ENCODE peak calls at places on chromosomes 13 and 19, in seven cellular contexts. C is astrocyte, T is body of pancreas, W is fibroblast of lung, V is colonic mucosa, S is cardiac muscle cell, Z is suprapubic skin. U is an unnamed sample. For H3K9me3, the result is how much of the 10 kb centered on the place peaks cover.

GRCh38 chr19:43780706-43781525 is at the start of gene KCNN4:
- DNase-seq in S (no peak), W (peak), C (peak), T (no peak), V (peak), Z (no peak), U (no peak)

GRCh38 chr13:43663474-43664090 is 123.2 kb downstream of the ENOX1 start:
- DNase-seq in W (peak), S (peak), C (peak), Z (no peak), V (no peak), T (no peak), U (no peak)

GRCh38 chr19:18833849-18834643 is 2.3 kb downstream of the UPF1 start:
- DNase-seq in V (peak), T (no peak), Z (no peak), S (no peak), C (no peak), W (no peak), U (no peak)

GRCh38 chr19:5903054-5903501 is 512 bp downstream of the NDUFA11 start:
- DNase-seq in T (no peak), W (peak), Z (no peak), S (peak), V (no peak), C (peak), U (no peak)

GRCh38 chr19:53892301-53892980 is 10.4 kb downstream of the PRKCG start:
- DNase-seq in S (no peak), C (no peak), T (no peak), V (no peak), Z (no peak), W (no peak), U (no peak)

GRCh38 chr13:75661443-75661842 is 25.3 kb downstream of the LMO7 start:
- DNase-seq in C (no peak), T (peak), W (no peak), S (no peak), Z (no peak), V (no peak), U (no peak)

GRCh38 chr13:66339214-66339613 is 890.9 kb downstream of the PCDH9 start:
- DNase-seq in Z (no peak), C (peak), S (no peak), T (no peak), W (peak), V (no peak), U (no peak)

GRCh38 chr19:44960906-44961734 is 5.9 kb downstream of the CLPTM1 start:
- DNase-seq in V (no peak), C (no peak), T (no peak), Z (no peak), S (no peak), W (no peak), U (no peak)

GRCh38 chr13:114031631-114032030 is 57.8 kb upstream of the C13orf46 start:
- DNase-seq in T (no peak), V (no peak), S (no peak), Z (no peak), C (no peak), W (no peak), U (no peak)

GRCh38 chr19:49823472-49823871 is 5.4 kb downstream of the MED25 start:
- DNase-seq in C (no peak), W (no peak), S (no peak), V (no peak), Z (no peak), T (no peak), U (no peak)

GRCh38 chr13:34748078-34748477 is 194.0 kb upstream of the NBEA start:
- DNase-seq in Z (no peak), W (peak), T (peak), C (peak), V (peak), S (peak), U (peak)

GRCh38 chr13:41457589-41458186 is 338 bp downstream of the RGCC start:
- DNase-seq in T (no peak), S (no peak), Z (peak), W (no peak), C (no peak), V (peak), U (no peak)

GRCh38 chr19:30111051-30111450 is 169.0 kb downstream of the URI1 start:
- DNase-seq in T (no peak), Z (no peak), C (no peak), V (no peak), W (no peak), S (no peak), U (no peak)

GRCh38 chr19:12843328-12843727 is 5.0 kb downstream of the MAST1 start:
- DNase-seq in Z (no peak), S (no peak), W (no peak), T (no peak), C (no peak), V (no peak), U (no peak)

GRCh38 chr13:38398810-38399493 is 49.3 kb downstream of the UFM1 start:
- DNase-seq in V (no peak), T (no peak), C (peak), Z (no peak), S (peak), W (peak), U (no peak)

GRCh38 chr13:85997587-85997986 is 198.4 kb upstream of the SLITRK6 start:
- DNase-seq in C (no peak), S (no peak), T (no peak), V (no peak), W (no peak), Z (no peak), U (no peak)

GRCh38 chr13:113474179-113474578 is 16.3 kb downstream of the DCUN1D2 start:
- DNase-seq in C (no peak), T (no peak), W (no peak), V (no peak), Z (no peak), S (peak), U (no peak)

GRCh38 chr13:33328691-33329090 is 43.1 kb upstream of the STARD13 start:
- DNase-seq in S (no peak), V (no peak), C (no peak), Z (no peak), T (no peak), W (no peak), U (no peak)

GRCh38 chr19:11240008-11240444 is 607 bp downstream of the ANGPTL8 start:
- DNase-seq in S (no peak), T (no peak), C (no peak), Z (no peak), V (no peak), W (no peak), U (no peak)

GRCh38 chr19:56507446-56508281 is at the start of gene ZNF471:
- DNase-seq in S (peak), T (peak), V (peak), C (peak), W (peak), Z (peak), U (peak)

GRCh38 chr13:73708393-73708985 is 425.7 kb downstream of the KLF12 start:
- DNase-seq in T (peak), Z (no peak), S (peak), W (peak), C (peak), V (peak), U (no peak)

GRCh38 chr13:51832471-51833152 is 12.4 kb downstream of the TMEM272 start:
- DNase-seq in V (no peak), C (no peak), T (no peak), Z (no peak), W (peak), S (peak), U (peak)

DNA sequence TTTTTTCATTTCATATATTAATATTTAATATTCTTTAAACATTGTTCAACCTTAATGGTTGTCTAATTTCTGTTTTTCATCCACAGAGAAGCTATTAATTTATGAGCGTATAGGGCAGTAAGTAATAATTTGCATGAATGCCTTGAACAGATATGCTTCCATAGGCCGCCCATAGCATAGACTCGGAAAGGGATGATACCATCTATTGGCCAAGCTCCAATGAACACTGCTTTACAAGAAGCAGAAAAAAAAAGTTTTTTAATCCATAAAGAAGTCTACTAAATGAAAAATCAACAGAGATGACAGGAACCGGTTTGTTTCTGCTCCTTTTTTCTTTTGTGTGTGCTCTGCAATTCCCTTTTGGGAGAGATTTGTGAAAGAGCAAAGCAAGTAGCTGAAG is 215.8 kb upstream of the SOX21 start:
- DNase-seq in S (no peak), T (no peak), C (no peak), W (no peak), V (no peak), Z (no peak), U (no peak)
- H3K9me3 ChIP-seq in S (under half), T (under half), C (under half), W (under half), V (under half), Z (under half), U (under half)

DNA sequence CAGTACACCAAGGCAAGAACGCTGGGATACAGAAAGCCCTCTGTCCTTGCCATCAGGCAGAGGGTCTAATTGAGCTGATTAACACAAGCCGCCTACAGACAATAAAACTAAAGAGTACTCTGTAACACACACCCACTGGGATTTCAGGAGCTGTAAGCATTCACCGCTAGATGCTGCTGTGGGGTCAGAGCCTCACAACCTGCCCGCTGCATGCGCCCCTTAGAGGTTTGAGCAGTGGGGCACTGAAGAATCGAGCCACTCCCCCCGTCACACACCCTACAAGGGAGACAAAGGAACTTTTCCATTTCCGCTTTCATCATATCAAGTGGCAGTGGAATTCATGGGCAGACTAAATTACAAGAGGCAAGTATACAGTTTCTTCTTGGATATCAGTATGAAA is 1080.6 kb downstream of the PCDH17 start:
- DNase-seq in W (peak), C (peak), S (no peak), T (no peak), Z (no peak), V (no peak), U (no peak)
- TF ChIP-seq CTCF in W (no peak), C (no peak), S (no peak), T (no peak), Z (no peak), V (no peak), U (no peak)

DNA sequence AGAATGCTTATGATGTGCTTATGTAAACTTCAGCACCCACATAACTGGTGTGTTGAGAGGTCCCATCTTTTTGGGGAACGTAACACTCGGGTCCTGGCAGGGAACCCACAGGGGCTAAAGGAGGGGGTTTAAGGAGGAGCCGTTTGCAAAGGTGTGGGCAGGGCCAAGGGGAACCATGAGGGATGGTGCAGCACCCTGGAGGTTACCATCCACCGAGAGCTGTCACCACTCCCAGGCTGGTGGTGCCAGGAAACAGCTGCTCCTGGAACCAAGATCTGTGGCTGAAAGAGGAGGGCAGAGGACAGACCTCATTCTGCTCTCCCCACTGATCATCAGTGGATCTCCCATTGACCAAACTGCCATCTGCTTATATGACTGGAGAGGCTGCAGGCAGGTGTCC is 23.2 kb upstream of the CYP4F8 start:
- DNase-seq in W (no peak), S (no peak), Z (no peak), V (no peak), T (no peak), C (no peak), U (no peak)
- H3K9me3 ChIP-seq in W (under half), S (under half), Z (under half), V (under half), T (under half), C (under half), U (under half)

DNA sequence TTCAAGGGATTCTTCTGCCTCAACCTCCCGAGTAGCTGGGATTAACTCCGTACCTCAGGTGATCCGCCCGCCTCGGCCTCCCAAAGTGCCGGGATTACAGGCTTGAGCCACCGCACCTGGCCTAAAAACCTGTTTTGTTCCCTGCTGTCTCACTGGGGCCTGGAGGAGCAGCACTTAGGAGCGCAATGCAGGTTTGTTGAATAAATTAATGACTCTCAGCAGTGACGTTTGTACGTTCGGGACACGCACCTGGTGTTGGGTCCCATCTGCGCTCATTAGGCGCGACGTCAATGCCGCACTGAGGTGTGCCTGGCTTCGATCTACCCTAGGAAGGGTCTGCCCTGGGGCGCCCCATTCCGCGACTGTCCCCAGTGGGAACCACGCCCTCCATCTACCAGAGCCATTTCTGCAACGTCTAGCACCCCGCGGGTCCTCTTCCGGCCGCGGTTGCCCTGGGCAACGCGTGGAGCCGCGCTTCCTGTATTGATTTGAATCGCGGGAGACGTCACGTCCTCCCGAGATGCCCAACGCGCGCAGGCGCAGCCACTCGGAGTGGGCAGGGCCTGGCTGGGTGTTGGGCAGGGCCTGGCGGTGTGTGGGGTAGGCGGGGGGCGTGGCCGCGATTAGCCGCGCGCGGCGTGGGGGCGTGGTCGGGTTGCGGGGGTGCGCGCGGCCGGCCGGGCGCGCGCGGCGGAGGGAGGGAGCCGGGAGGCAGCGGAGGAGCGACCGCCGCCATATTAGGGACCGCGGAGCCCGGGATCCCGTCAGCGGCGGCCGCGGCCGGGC is at the start of gene FZR1:
- DNase-seq in Z (peak), C (peak), S (peak), T (peak), W (peak), V (peak), U (peak)
- TF ChIP-seq CTCF in Z (no peak), C (no peak), S (no peak), T (no peak), W (no peak), V (no peak), U (no peak)

U was measured in right atrium auricular region.